ENCODE peak calls at places on chromosomes 12 and 14, in seven cellular contexts. C, M, Q, J, D, V and Y are unnamed samples. For H3K4me1, the result is how much of the 10 kb centered on the place peaks cover.

GRCh38 chr12:51675062-51675803 is 84.2 kb downstream of the SCN8A start:
- DNase-seq in J (no peak), M (no peak), D (no peak), C (no peak), Q (no peak), V (no peak), Y (no peak)

GRCh38 chr12:122859303-122860051 is 24.2 kb downstream of the HIP1R start:
- DNase-seq in D (no peak), C (no peak), V (no peak), M (no peak), Q (no peak), J (no peak), Y (peak)

GRCh38 chr14:67643671-67644070 is 24.0 kb downstream of the ARG2 start:
- DNase-seq in V (no peak), D (no peak), Q (no peak), M (no peak), J (no peak), C (no peak), Y (no peak)

GRCh38 chr12:75834591-75834990 is 197.0 kb downstream of the PHLDA1 start:
- DNase-seq in D (no peak), M (no peak), J (no peak), C (no peak), V (no peak), Q (no peak), Y (no peak)

GRCh38 chr14:51453869-51454268 is 197.8 kb upstream of the FRMD6 start:
- DNase-seq in Q (no peak), J (no peak), D (no peak), V (no peak), C (no peak), M (no peak), Y (peak)

GRCh38 chr14:90344920-90345557 is 13.3 kb upstream of the NRDE2 start:
- DNase-seq in M (no peak), D (no peak), C (no peak), V (no peak), Q (no peak), J (no peak), Y (no peak)

GRCh38 chr14:21233457-21234076 is 35.7 kb downstream of the HNRNPC start:
- DNase-seq in Q (no peak), V (no peak), C (peak), M (no peak), J (peak), D (no peak), Y (no peak)

GRCh38 chr14:28088125-28088524 is 678.5 kb upstream of the FOXG1 start:
- DNase-seq in J (no peak), M (no peak), C (peak), V (no peak), D (no peak), Q (no peak), Y (no peak)

GRCh38 chr12:4961311-4961710 is 51.6 kb downstream of the KCNA1 start:
- DNase-seq in Q (no peak), C (no peak), D (no peak), M (no peak), J (no peak), V (no peak), Y (no peak)

GRCh38 chr14:81831128-81831815 is 297.6 kb upstream of the SEL1L start:
- DNase-seq in C (peak), V (peak), D (no peak), Q (peak), J (peak), M (peak), Y (no peak)

GRCh38 chr12:102539651-102540553 is 59.5 kb upstream of the IGF1 start:
- DNase-seq in J (peak), Q (no peak), C (peak), M (no peak), V (peak), D (no peak), Y (no peak)

GRCh38 chr12:56212360-56212759 is 9.4 kb downstream of the RNF41 start:
- DNase-seq in C (no peak), J (no peak), V (no peak), D (no peak), Q (no peak), M (no peak), Y (no peak)

GRCh38 chr12:89707992-89708792 is 446 bp downstream of the ATP2B1 start:
- DNase-seq in D (peak), C (peak), M (peak), V (no peak), J (peak), Q (peak), Y (peak)

GRCh38 chr14:43204816-43205215 is 1302.3 kb downstream of the FSCB start:
- DNase-seq in V (no peak), Q (no peak), C (peak), J (no peak), M (no peak), D (no peak), Y (no peak)

GRCh38 chr14:54686871-54687749 is 120.2 kb downstream of the SAMD4A start:
- DNase-seq in M (no peak), J (no peak), Q (no peak), V (no peak), D (no peak), C (no peak), Y (no peak)

GRCh38 chr12:12338528-12339168 is 11.4 kb downstream of the MANSC1 start:
- DNase-seq in M (no peak), V (no peak), J (no peak), C (no peak), Q (no peak), D (no peak), Y (no peak)

GRCh38 chr14:22653012-22653621 is 9.0 kb upstream of the OR6J1 start:
- DNase-seq in Q (peak), J (peak), V (peak), M (peak), C (peak), D (peak), Y (no peak)

GRCh38 chr14:91892918-91893527 is 25.7 kb upstream of the TC2N start:
- DNase-seq in M (no peak), D (no peak), V (peak), Q (no peak), J (peak), C (peak), Y (peak)

GRCh38 chr14:42671636-42672035 is 1065.0 kb downstream of the LRFN5 start:
- DNase-seq in M (no peak), J (no peak), D (no peak), C (no peak), Q (no peak), V (no peak), Y (no peak)

GRCh38 chr14:47675489-47676300 is at the start of gene MDGA2:
- DNase-seq in Q (no peak), M (peak), V (peak), C (peak), D (no peak), J (peak), Y (peak)

GRCh38 chr12:123867141-123867540 is 105.0 kb downstream of the DNAH10 start:
- DNase-seq in J (no peak), C (no peak), M (no peak), D (no peak), Q (no peak), V (no peak), Y (no peak)

GRCh38 chr12:34347367-34347766 is 325.1 kb downstream of the ALG10 start:
- DNase-seq in V (no peak), M (no peak), J (peak), D (no peak), Q (no peak), C (no peak), Y (no peak)

GRCh38 chr14:89748004-89748403 is 206.5 kb downstream of the EFCAB11 start:
- DNase-seq in C (no peak), J (no peak), Q (no peak), V (no peak), D (no peak), M (no peak), Y (no peak)

GRCh38 chr12:42953021-42953420 is 363.5 kb upstream of the PRICKLE1 start:
- DNase-seq in Q (no peak), M (no peak), V (no peak), C (no peak), D (no peak), J (no peak), Y (peak)

GRCh38 chr14:29927596-29928341 is at the start of gene PRKD1:
- DNase-seq in V (peak), J (peak), Q (peak), D (peak), M (peak), C (peak), Y (peak)

GRCh38 chr12:90280564-90281058 is 572.0 kb upstream of the ATP2B1 start:
- DNase-seq in J (no peak), Q (no peak), C (no peak), D (no peak), V (no peak), M (no peak), Y (no peak)

GRCh38 chr14:101118746-101119610 is 215.5 kb upstream of the RTL1 start:
- DNase-seq in V (no peak), D (peak), Q (no peak), J (no peak), C (no peak), M (no peak), Y (peak)

GRCh38 chr12:96033549-96034389 is 1.6 kb downstream of the LTA4H start:
- DNase-seq in J (no peak), Q (no peak), V (no peak), D (no peak), C (no peak), M (no peak), Y (no peak)

GRCh38 chr14:61620130-61620946 is 75.0 kb upstream of the HIF1A start:
- DNase-seq in V (no peak), C (no peak), J (no peak), D (no peak), Q (no peak), M (no peak), Y (no peak)

GRCh38 chr12:54736549-54736948 is 88.4 kb upstream of the DCD start:
- DNase-seq in Q (no peak), D (no peak), J (no peak), M (no peak), V (no peak), C (no peak), Y (no peak)

GRCh38 chr14:92709340-92710000 is 39.0 kb downstream of the LGMN start:
- DNase-seq in J (no peak), Q (no peak), C (no peak), V (no peak), D (no peak), M (no peak), Y (no peak)

GRCh38 chr12:5329118-5329517 is 102.8 kb upstream of the NTF3 start:
- DNase-seq in M (no peak), V (no peak), Q (no peak), D (no peak), J (peak), C (no peak), Y (no peak)

GRCh38 chr12:68900241-68900640 is 32.7 kb downstream of the CPM start:
- DNase-seq in J (no peak), D (no peak), C (no peak), V (no peak), M (no peak), Q (no peak), Y (no peak)

GRCh38 chr14:33493329-33493728 is 457.5 kb downstream of the EGLN3 start:
- DNase-seq in M (no peak), Q (no peak), C (no peak), V (no peak), D (no peak), J (no peak), Y (no peak)

GRCh38 chr14:101862177-101862576 is 100.7 kb downstream of the PPP2R5C start:
- DNase-seq in Q (no peak), M (no peak), C (no peak), D (no peak), V (no peak), J (no peak), Y (no peak)

GRCh38 chr14:77028384-77029246 is at the start of gene IRF2BPL:
- DNase-seq in D (peak), M (peak), Q (peak), C (peak), J (peak), V (peak), Y (peak)
- H3K4me1 ChIP-seq in D (half or more), M (half or more), Q (under half), C (under half), J (under half), V (under half), Y (under half)

GRCh38 chr12:76880156-76881023 is 1.6 kb upstream of the CSRP2 start:
- DNase-seq in D (no peak), V (peak), J (no peak), M (no peak), Q (no peak), C (no peak), Y (no peak)

GRCh38 chr12:76878045-76878898 is 547 bp downstream of the CSRP2 start:
- DNase-seq in V (peak), D (no peak), M (peak), J (peak), C (peak), Q (peak), Y (peak)

GRCh38 chr12:76881152-76881551 is 2.3 kb upstream of the CSRP2 start:
- DNase-seq in C (no peak), V (no peak), M (no peak), Q (no peak), J (no peak), D (no peak), Y (no peak)

GRCh38 chr12:76879710-76880025 is 849 bp upstream of the CSRP2 start:
- DNase-seq in M (no peak), C (no peak), D (no peak), Q (no peak), V (no peak), J (no peak), Y (no peak)

DNA sequence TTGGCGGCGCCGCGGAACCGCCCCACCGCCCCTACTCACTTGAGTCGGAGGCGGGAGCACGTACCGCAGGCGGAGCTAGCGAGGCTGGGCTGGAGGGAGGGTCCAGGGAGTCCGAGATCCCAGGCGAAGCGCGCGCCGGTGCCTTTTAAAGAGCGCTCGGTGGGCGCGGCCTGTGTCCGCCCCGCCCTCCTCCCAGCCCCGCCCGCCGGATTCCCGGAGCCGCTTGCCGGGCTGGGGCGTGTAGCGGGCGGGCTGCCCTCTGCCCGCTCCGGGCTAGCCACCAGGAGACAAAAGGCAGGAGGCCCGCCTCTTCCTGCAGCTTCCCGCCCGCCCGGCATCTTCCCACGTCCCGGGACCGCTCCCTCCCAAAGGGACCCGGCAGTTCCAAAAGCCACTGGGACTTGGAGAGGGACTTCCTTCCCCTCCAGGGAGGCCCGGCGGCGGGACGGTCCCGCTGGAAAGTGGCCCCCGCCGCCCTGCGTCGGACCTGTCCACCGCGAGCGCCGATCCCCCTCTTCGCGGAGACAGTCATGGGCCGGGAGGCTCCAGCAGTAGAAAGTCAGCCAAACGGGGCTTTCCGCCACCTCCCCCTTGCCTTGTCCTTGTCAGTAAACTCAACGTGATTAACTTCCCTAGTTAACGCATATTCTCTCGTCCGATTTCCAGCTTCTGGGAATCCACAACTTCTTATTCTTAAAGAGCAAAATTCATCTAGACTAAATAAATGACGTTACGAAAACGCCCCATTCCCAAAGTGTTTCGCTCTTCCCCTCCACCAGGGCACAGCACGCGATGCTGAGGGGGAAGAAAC is at the start of gene CSRP2:
- DNase-seq in D (peak), C (peak), V (peak), M (peak), Q (peak), J (peak), Y (peak)
- TF ChIP-seq CTCF in D (peak), C (peak), V (peak), M (peak), Q (no peak), J (peak), Y (no peak)

DNA sequence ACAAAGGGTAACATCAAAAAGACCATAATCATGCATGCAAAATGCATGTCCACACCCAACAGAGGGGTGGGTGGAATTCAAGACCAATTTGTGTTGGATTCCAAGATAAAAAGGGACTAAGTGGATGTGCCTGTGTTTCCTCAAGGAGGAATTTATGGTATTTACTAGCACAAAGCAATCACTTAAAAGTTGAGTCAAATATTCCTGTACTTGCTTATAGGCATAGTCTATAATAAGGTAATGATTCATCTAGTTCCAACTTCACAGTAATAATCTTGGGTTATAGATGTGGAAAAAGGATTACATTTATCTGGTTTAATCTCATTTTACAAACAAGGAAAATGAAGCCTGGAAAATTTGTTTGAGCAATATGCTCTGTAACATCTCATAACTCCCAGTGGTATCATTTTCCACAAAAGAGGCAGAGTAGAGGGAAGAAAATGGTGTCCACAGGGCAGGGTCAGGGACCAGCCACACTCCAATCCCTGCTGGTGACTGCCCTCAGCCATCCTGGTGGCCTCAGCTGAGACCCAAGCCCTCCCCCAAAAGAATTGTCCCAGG is 80.8 kb upstream of the REP15 start:
- DNase-seq in J (no peak), M (no peak), D (no peak), C (no peak), Q (no peak), V (peak), Y (no peak)
- H3K4me1 ChIP-seq in J (under half), M (under half), D (under half), C (under half), Q (under half), V (under half), Y (under half)

GRCh38 chr14:94011795-94012194 is 14.3 kb upstream of the OTUB2 start:
- DNase-seq in C (no peak), J (no peak), D (no peak), M (no peak), Q (no peak), V (peak), Y (no peak)

GRCh38 chr14:94018308-94018707 is 7.8 kb upstream of the OTUB2 start:
- DNase-seq in C (no peak), M (no peak), D (no peak), J (no peak), V (no peak), Q (no peak), Y (no peak)

GRCh38 chr14:94016446-94016976 is 9.6 kb upstream of the OTUB2 start:
- DNase-seq in D (no peak), V (no peak), J (no peak), Q (peak), C (no peak), M (no peak), Y (no peak)

GRCh38 chr14:94014375-94014774 is 11.8 kb upstream of the OTUB2 start:
- DNase-seq in J (no peak), M (no peak), Q (no peak), C (no peak), V (no peak), D (no peak), Y (no peak)

GRCh38 chr14:94015223-94015622 is 10.9 kb upstream of the OTUB2 start:
- DNase-seq in J (no peak), C (no peak), M (no peak), D (no peak), Q (no peak), V (no peak), Y (no peak)
- TF ChIP-seq CTCF in J (no peak), C (no peak), M (no peak), D (no peak), Q (no peak), V (no peak), Y (no peak)

GRCh38 chr12:121784460-121784859 is 9.0 kb downstream of the RHOF start:
- DNase-seq in C (no peak), J (no peak), V (no peak), Q (no peak), M (no peak), D (no peak), Y (no peak)
- H3K4me1 ChIP-seq in C (under half), J (under half), V (under half), Q (under half), M (under half), D (under half), Y (under half)

GRCh38 chr14:105494606-105494929 is 3.5 kb downstream of the TEDC1 start:
- DNase-seq in J (no peak), D (no peak), M (no peak), V (no peak), Q (no peak), C (no peak), Y (no peak)

GRCh38 chr14:105495990-105496830 is 5.2 kb downstream of the TEDC1 start:
- DNase-seq in V (no peak), C (no peak), Q (no peak), D (no peak), J (no peak), M (no peak), Y (peak)

GRCh38 chr14:105496831-105497591 is 6.0 kb downstream of the TEDC1 start:
- DNase-seq in D (no peak), C (no peak), J (no peak), Q (no peak), M (no peak), V (no peak), Y (peak)

GRCh38 chr14:105493921-105494605 is 3.0 kb downstream of the TEDC1 start:
- DNase-seq in J (no peak), D (no peak), V (no peak), Q (no peak), M (no peak), C (no peak), Y (peak)

GRCh38 chr14:105495101-105495989 is 4.3 kb downstream of the TEDC1 start:
- DNase-seq in Q (no peak), V (no peak), J (no peak), D (no peak), C (no peak), M (peak), Y (peak)
- TF ChIP-seq CTCF in Q (no peak), V (no peak), J (no peak), D (no peak), C (no peak), M (no peak), Y (no peak)

DNA sequence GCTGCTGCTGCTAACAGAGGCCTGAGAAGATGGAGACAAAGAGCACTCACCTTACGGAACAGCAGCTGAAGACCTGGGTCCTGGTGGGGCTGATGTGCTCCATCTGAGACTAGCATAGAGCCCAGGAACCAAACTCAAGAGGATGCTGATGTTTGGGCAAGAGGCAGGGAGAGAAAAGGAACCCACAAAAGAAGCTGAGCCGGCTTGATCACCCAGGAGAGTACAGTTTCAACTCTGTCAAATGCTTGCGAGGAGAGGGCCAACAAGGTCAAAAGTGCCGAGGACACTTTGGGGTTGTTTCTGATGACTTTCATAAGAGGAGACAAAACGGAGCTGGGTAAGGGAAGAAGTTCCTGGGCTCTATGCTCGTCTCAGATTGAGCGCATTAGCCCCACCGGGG is 17.3 kb upstream of the NT5DC3 start:
- DNase-seq in Q (no peak), C (no peak), M (no peak), V (no peak), J (no peak), D (no peak), Y (no peak)
- H3K4me1 ChIP-seq in Q (under half), C (under half), M (under half), V (under half), J (under half), D (under half), Y (under half)